ENCODE peak calls at places on chromosome 12, in four cellular contexts. V, Q, C and W are unnamed samples.
A peak's percentile ranks its signal among the peaks of the same experiment; 100 is the strongest.

GRCh38 chr12:114311966-114312365 is 94.0 kb downstream of the TBX5 start:
- DNase-seq in V (no peak), Q (no peak), C (no peak), W (no peak)

GRCh38 chr12:12278899-12279298 is 12.1 kb upstream of the LRP6 start:
- DNase-seq in C (no peak), Q (no peak), V (no peak), W (no peak)

GRCh38 chr12:32336261-32336660 is 63.1 kb upstream of the FGD4 start:
- DNase-seq in V (no peak), C (no peak), Q (no peak), W (no peak)

GRCh38 chr12:123232472-123232806 is 502 bp downstream of the MPHOSPH9 start:
- DNase-seq in V (no peak), C (no peak), Q (no peak), W (no peak)

GRCh38 chr12:96457191-96457930 is 32.0 kb upstream of the CFAP54 start:
- DNase-seq in C (no peak), Q (no peak), V (no peak), W (peak; percentile 56)

GRCh38 chr12:6380141-6381121 is 3.5 kb upstream of the LTBR start:
- DNase-seq in V (no peak), C (no peak), Q (no peak), W (no peak)

GRCh38 chr12:14771651-14772137 is 31.6 kb downstream of the WBP11 start:
- DNase-seq in V (no peak), Q (no peak), C (no peak), W (no peak)

GRCh38 chr12:12717586-12718381 is 616 bp downstream of the CDKN1B start:
- DNase-seq in C (no peak), V (peak; percentile 72), Q (no peak), W (no peak)

GRCh38 chr12:81470923-81471322 is 288.2 kb downstream of the PPFIA2 start:
- DNase-seq in V (no peak), C (no peak), Q (no peak), W (no peak)

GRCh38 chr12:49293056-49293956 is 1.6 kb upstream of the PRPH start:
- DNase-seq in V (peak; percentile 66), Q (no peak), C (no peak), W (no peak)

GRCh38 chr12:10501031-10501430 is 4.7 kb upstream of the EIF2S3B start:
- DNase-seq in V (no peak), C (no peak), Q (no peak), W (peak; percentile 11)

GRCh38 chr12:78315018-78315417 is 484.3 kb downstream of the NAV3 start:
- DNase-seq in C (no peak), V (no peak), Q (no peak), W (no peak)

GRCh38 chr12:75884465-75884985 is 147.1 kb downstream of the PHLDA1 start:
- DNase-seq in Q (peak; percentile 68), V (no peak), C (no peak), W (no peak)

GRCh38 chr12:72346331-72346944 is 74.3 kb downstream of the TRHDE start:
- DNase-seq in V (no peak), C (no peak), Q (peak; percentile 72), W (peak; percentile 7)

GRCh38 chr12:109099426-109100020 is 2.1 kb downstream of the UNG start:
- DNase-seq in C (no peak), Q (no peak), V (no peak), W (no peak)

GRCh38 chr12:48744251-48745008 is 27.9 kb upstream of the CCNT1 start:
- DNase-seq in Q (no peak), V (no peak), C (no peak), W (no peak)

GRCh38 chr12:108689314-108690190 is 41.8 kb downstream of the CORO1C start:
- DNase-seq in C (no peak), V (no peak), Q (no peak), W (no peak)

GRCh38 chr12:873954-874353 is 75.5 kb downstream of the RAD52 start:
- DNase-seq in Q (no peak), V (no peak), C (no peak), W (peak; percentile 3)

GRCh38 chr12:12999959-13000615 is at the start of gene HEBP1:
- DNase-seq in Q (peak; percentile 87), C (no peak), V (peak; percentile 98), W (peak; percentile 96)

GRCh38 chr12:25583545-25583944 is 30.5 kb upstream of the LMNTD1 start:
- DNase-seq in V (no peak), C (no peak), Q (peak; percentile 33), W (peak; percentile 4)

GRCh38 chr12:122199484-122200355 is 3.8 kb upstream of the B3GNT4 start:
- DNase-seq in Q (no peak), V (no peak), C (no peak), W (no peak)

GRCh38 chr12:75877588-75878381 is 153.8 kb downstream of the PHLDA1 start:
- DNase-seq in C (no peak), Q (peak; percentile 38), V (no peak), W (no peak)

GRCh38 chr12:51788876-51789275 is 59.6 kb downstream of the FIGNL2 start:
- DNase-seq in Q (no peak), C (no peak), V (no peak), W (peak; percentile 37)

GRCh38 chr12:8038659-8039114 is 6.2 kb downstream of the FOXJ2 start:
- DNase-seq in Q (peak; percentile 41), C (no peak), V (peak; percentile 84), W (peak; percentile 27)

GRCh38 chr12:47602949-47603558 is 102.8 kb downstream of the RPAP3 start:
- DNase-seq in Q (no peak), V (no peak), C (no peak), W (no peak)

GRCh38 chr12:93440043-93440835 is 1.5 kb downstream of the UBE2N start:
- DNase-seq in C (no peak), V (no peak), Q (no peak), W (no peak)

GRCh38 chr12:11718768-11719253 is 69.3 kb downstream of the ETV6 start:
- DNase-seq in C (no peak), Q (peak; percentile 11), V (no peak), W (no peak)

GRCh38 chr12:39103552-39104165 is 198.3 kb upstream of the CPNE8 start:
- DNase-seq in V (no peak), Q (peak; percentile 13), C (no peak), W (peak; percentile 80)

GRCh38 chr12:39440781-39441180 is 2.1 kb downstream of the KIF21A start:
- DNase-seq in V (no peak), C (no peak), Q (no peak), W (no peak)

GRCh38 chr12:41019461-41019860 is 168.7 kb upstream of the PDZRN4 start:
- DNase-seq in Q (no peak), V (no peak), C (no peak), W (no peak)

GRCh38 chr12:68067762-68068376 is 78.6 kb downstream of the IFNG-AS1 start:
- DNase-seq in Q (no peak), C (no peak), V (no peak), W (no peak)

GRCh38 chr12:121797937-121798801 is 4.7 kb upstream of the RHOF start:
- DNase-seq in C (no peak), V (peak; percentile 92), Q (peak; percentile 72), W (no peak)

GRCh38 chr12:49400304-49400703 is 33.0 kb downstream of the SPATS2 start:
- DNase-seq in C (no peak), Q (no peak), V (no peak), W (no peak)

GRCh38 chr12:121580959-121581680 is at the start of gene KDM2B:
- DNase-seq in Q (peak; percentile 14), V (no peak), C (no peak), W (no peak)

GRCh38 chr12:89327477-89328094 is 24.7 kb downstream of the DUSP6 start:
- DNase-seq in Q (no peak), V (no peak), C (no peak), W (no peak)

GRCh38 chr12:103680591-103681065 is 93.6 kb downstream of the STAB2 start:
- DNase-seq in V (no peak), C (no peak), Q (peak; percentile 61), W (no peak)

GRCh38 chr12:76031081-76031413 is 529 bp downstream of the PHLDA1 start:
- DNase-seq in Q (no peak), V (no peak), C (no peak), W (no peak)

GRCh38 chr12:124740691-124741137 is 123.0 kb downstream of the SCARB1 start:
- DNase-seq in V (peak; percentile 60), Q (peak; percentile 63), C (no peak), W (peak; percentile 49)
- TF ChIP-seq CTCF in V (peak; percentile 32), Q (peak; percentile 44), C (peak; percentile 29), W (no peak)

GRCh38 chr12:132561784-132562156 is 48.6 kb downstream of the LRCOL1 start:
- DNase-seq in Q (peak; percentile 62), V (no peak), C (no peak), W (peak; percentile 39)
- H3K27ac ChIP-seq in Q (peak overlapping the region; percentile 94), V (no peak overlapping the region), C (no peak overlapping the region), W (peak overlapping the region; percentile 66)

GRCh38 chr12:21541773-21542172 is 15.7 kb downstream of the SPX start:
- DNase-seq in C (no peak), V (no peak), Q (no peak), W (no peak)
- TF ChIP-seq CTCF in C (no peak), V (no peak), Q (no peak), W (no peak)

GRCh38 chr12:3885179-3886094 is 12.2 kb upstream of the PARP11 start:
- DNase-seq in Q (no peak), C (no peak), V (no peak), W (peak; percentile 11)
- H3K27ac ChIP-seq in Q (no peak overlapping the region), C (no peak overlapping the region), V (peak overlapping the region; percentile 5), W (no peak overlapping the region)

GRCh38 chr12:85955127-85955526 is 81.0 kb downstream of the NTS start:
- DNase-seq in V (no peak), C (no peak), Q (no peak), W (peak; percentile 14)
- TF ChIP-seq CTCF in V (no peak), C (no peak), Q (no peak), W (peak; percentile 30)

GRCh38 chr12:65825573-65826512 is 1.6 kb downstream of the HMGA2 start:
- DNase-seq in C (no peak), Q (peak; percentile 31), V (no peak), W (no peak)

GRCh38 chr12:65826513-65827171 is 2.4 kb downstream of the HMGA2 start:
- DNase-seq in Q (no peak), C (no peak), V (no peak), W (peak; percentile 68)

GRCh38 chr12:65829716-65830115 is 5.4 kb downstream of the HMGA2 start:
- DNase-seq in V (no peak), Q (no peak), C (no peak), W (no peak)

GRCh38 chr12:65828711-65829339 is 4.5 kb downstream of the HMGA2 start:
- DNase-seq in C (no peak), V (no peak), Q (no peak), W (no peak)

GRCh38 chr12:65827827-65828231 is 3.5 kb downstream of the HMGA2 start:
- DNase-seq in V (no peak), C (no peak), Q (no peak), W (no peak)
- H3K27ac ChIP-seq in V (no peak overlapping the region), C (peak overlapping the region; percentile 79), Q (no peak overlapping the region), W (no peak overlapping the region)

DNA sequence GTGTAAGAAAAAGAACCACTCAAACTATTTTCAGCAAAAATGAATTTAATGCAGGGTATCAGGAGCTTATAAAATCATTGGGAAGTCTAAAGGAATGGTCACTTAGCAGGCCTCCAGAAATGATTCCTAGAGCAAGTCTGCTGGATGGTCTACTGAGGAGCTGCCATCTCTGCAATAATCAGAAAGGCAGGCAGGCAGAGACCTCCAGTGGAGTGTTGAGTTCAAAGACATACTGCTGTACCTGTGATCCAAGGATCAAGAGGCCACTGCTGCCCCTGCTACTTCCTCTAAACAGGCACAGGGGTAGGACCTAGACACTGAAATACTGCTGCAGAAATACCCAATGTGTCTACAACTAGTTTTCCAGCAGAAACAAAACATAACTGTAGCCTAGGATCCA is 14.5 kb upstream of the KICS2 start:
- DNase-seq in C (no peak), Q (no peak), V (no peak), W (no peak)
- TF ChIP-seq CTCF in C (peak; percentile 59), Q (peak; percentile 27), V (no peak), W (no peak)